ENCODE peak calls at places on chromosome 21, in four cellular contexts. Q is neural progenitor cell, Z is H1, P is IMR-90. J is an unnamed sample.

GRCh38 chr21:14952916-14953315 is 111.9 kb downstream of the NRIP1 start:
- DNase-seq in Z (no peak), P (no peak), Q (no peak), J (no peak)

GRCh38 chr21:27647401-27647800 is 680.5 kb upstream of the ADAMTS5 start:
- DNase-seq in Z (no peak), P (no peak), Q (no peak), J (no peak)

GRCh38 chr21:33149166-33149565 is 79.2 kb downstream of the OLIG1 start:
- DNase-seq in Z (no peak), P (no peak), Q (peak; percentile 26), J (no peak)

GRCh38 chr21:39612233-39613028 is at the start of gene B3GALT5:
- DNase-seq in Q (peak; percentile 95), P (no peak), Z (peak; percentile 80), J (no peak)

GRCh38 chr21:14613496-14613895 is 67.4 kb upstream of the SAMSN1 start:
- DNase-seq in Z (no peak), Q (no peak), P (no peak), J (no peak)

GRCh38 chr21:21396424-21396823 is 398.2 kb downstream of the NCAM2 start:
- DNase-seq in P (no peak), Q (no peak), Z (no peak), J (peak; percentile 13)

GRCh38 chr21:29078884-29079765 is 5.7 kb upstream of the CCT8 start:
- DNase-seq in Q (no peak), P (no peak), Z (no peak), J (peak; percentile 57)

GRCh38 chr21:27083144-27083543 is 116.3 kb upstream of the ADAMTS5 start:
- DNase-seq in Z (no peak), P (no peak), Q (no peak), J (no peak)

GRCh38 chr21:16454371-16454770 is 724.6 kb downstream of the USP25 start:
- DNase-seq in Z (no peak), Q (no peak), P (no peak), J (no peak)

GRCh38 chr21:39924577-39925308 is 57.5 kb downstream of the PCP4 start:
- DNase-seq in P (no peak), Z (peak; percentile 52), Q (no peak), J (no peak)

GRCh38 chr21:16468191-16468590 is 738.4 kb downstream of the USP25 start:
- DNase-seq in Z (no peak), P (peak; percentile 31), Q (no peak), J (no peak)

GRCh38 chr21:18951291-18952038 is 547.9 kb upstream of the TMPRSS15 start:
- DNase-seq in Q (peak; percentile 84), P (no peak), Z (peak; percentile 55), J (peak; percentile 9)

GRCh38 chr21:45363921-45364463 is 41.0 kb upstream of the COL18A1 start:
- DNase-seq in Q (no peak), P (peak; percentile 99), Z (no peak), J (no peak)

GRCh38 chr21:46418265-46418946 is 40.3 kb upstream of the DIP2A start:
- DNase-seq in Q (no peak), Z (no peak), P (no peak), J (no peak)

GRCh38 chr21:39114871-39115658 is 68.2 kb downstream of the PSMG1 start:
- DNase-seq in P (peak; percentile 74), Z (no peak), Q (no peak), J (no peak)

GRCh38 chr21:22120616-22121266 is 1122.5 kb downstream of the NCAM2 start:
- DNase-seq in P (no peak), Q (peak; percentile 54), Z (peak; percentile 48), J (no peak)

GRCh38 chr21:16082038-16082816 is 352.4 kb downstream of the USP25 start:
- DNase-seq in Q (peak; percentile 29), P (peak; percentile 22), Z (no peak), J (no peak)

GRCh38 chr21:40284481-40284880 is 417.2 kb downstream of the PCP4 start:
- DNase-seq in Q (no peak), P (no peak), Z (no peak), J (no peak)

GRCh38 chr21:29299906-29300546 is 1.3 kb downstream of the BACH1 start:
- DNase-seq in Q (peak; percentile 64), Z (no peak), P (peak; percentile 97), J (peak; percentile 41)

GRCh38 chr21:38380391-38381137 is 117.7 kb downstream of the ERG start:
- DNase-seq in P (peak; percentile 8), Z (no peak), Q (no peak), J (no peak)

GRCh38 chr21:15250384-15250783 is 185.6 kb upstream of the NRIP1 start:
- DNase-seq in Q (no peak), Z (no peak), P (peak; percentile 53), J (no peak)

GRCh38 chr21:26068776-26069175 is 101.8 kb downstream of the APP start:
- DNase-seq in Z (no peak), P (no peak), Q (no peak), J (no peak)

GRCh38 chr21:26072891-26073615 is 97.5 kb downstream of the APP start:
- DNase-seq in Z (no peak), P (peak; percentile 87), Q (no peak), J (no peak)

GRCh38 chr21:26070121-26070520 is 100.4 kb downstream of the APP start:
- DNase-seq in P (no peak), Z (no peak), Q (no peak), J (no peak)

GRCh38 chr21:26067836-26068401 is 102.7 kb downstream of the APP start:
- DNase-seq in P (no peak), Q (no peak), Z (no peak), J (no peak)

DNA sequence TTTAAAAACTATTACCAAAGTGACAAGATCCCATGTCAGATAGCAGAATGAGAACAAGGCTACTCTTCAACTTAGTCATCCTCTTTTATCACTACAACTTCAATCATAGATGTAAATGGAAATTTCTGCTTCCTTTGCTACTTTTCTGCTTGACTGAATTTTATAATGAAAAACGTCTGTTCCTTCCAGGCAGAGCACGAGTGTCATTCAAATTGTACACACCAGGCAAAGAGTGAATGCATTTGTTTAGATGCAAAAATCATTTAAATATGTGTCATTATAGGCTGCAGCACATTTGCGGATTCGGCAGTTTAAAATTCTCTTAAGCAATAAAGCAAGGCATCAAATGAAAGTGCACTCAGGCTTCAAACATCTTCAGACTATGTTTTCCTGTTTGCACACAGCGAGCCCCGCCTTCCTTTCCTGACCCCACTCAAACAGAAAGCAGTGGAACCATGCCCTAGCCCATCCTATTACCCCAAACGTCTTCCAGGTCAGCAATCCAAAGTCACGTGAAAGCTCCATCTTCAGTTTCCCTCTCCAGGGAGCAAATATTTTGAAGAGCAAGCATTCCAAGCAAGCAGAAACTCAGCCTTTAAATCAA is 99.6 kb downstream of the APP start:
- DNase-seq in Z (no peak), P (peak; percentile 45), Q (peak; percentile 13), J (peak; percentile 21)
- H2AFZ ChIP-seq in Z (no peak overlapping the region), P (no peak overlapping the region), Q (no peak overlapping the region), J (peak overlapping the region; percentile 51)

GRCh38 chr21:35063428-35064172 is 14.5 kb upstream of the RUNX1 start:
- DNase-seq in Q (no peak), Z (no peak), P (no peak), J (no peak)
- H2AFZ ChIP-seq in Q (no peak overlapping the region), Z (no peak overlapping the region), P (no peak overlapping the region), J (no peak overlapping the region)

GRCh38 chr21:42263591-42264131 is 44.7 kb downstream of the ABCG1 start:
- DNase-seq in Z (no peak), P (no peak), Q (peak; percentile 21), J (no peak)
- H2AFZ ChIP-seq in Z (no peak overlapping the region), P (no peak overlapping the region), Q (no peak overlapping the region), J (no peak overlapping the region)

DNA sequence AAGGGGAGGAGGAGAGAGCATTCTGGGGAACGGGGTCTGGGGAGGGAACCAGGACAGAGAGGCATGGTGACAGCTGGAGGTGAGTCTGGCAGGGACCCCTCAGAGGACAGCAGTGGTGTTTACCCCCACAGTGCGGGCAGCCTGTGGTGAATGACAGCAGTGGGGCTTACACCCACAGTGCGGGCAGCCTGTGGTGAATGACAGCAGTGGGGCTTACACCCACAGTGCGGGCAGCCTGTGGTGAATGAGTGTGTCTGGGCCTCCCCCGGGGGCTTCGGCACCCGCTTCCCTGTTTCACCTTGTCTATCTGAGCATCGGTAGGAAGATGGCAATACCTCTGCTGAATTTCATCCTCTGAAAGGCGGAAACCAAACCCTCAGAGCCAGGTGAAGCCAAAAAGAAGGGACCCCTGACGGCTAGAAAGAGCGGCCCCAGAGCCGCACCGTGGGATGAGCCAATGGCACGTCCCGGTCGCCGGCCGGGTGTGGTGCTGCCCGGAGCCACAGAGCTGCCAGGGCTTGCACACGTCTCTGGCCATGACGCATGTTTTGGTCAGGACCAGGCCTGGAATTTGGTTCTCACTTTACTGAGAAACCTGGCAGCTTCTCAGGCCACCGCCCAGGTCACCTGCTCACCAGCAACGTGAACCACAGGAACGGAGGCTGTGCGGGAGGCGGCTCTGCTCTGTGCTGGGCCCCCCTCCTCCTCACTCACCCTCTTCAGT is 54.1 kb downstream of the SIK1 start:
- DNase-seq in Z (no peak), Q (no peak), P (no peak), J (no peak)
- H2AFZ ChIP-seq in Z (no peak overlapping the region), Q (no peak overlapping the region), P (no peak overlapping the region), J (no peak overlapping the region)

DNA sequence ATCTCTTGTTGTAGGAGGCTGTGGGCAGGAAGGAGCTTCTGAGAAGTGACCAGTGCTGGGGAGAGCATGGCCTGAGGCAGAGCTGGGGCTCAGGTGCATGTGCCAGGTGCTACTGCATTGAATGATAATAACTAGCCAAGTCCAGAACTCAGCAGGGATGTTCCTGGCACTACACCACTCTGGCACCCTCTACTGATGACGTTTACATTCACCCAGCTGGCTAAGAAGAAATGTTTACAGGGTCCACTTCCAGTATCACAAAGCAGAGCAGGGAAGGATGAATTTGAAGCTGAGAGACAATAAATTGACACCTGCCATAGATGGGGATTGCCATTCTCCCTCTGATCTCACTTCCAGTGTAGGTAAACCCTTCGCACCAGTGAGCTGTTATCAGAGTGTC is 411.8 kb downstream of the SETD4 start:
- DNase-seq in Q (no peak), P (no peak), Z (no peak), J (no peak)
- H2AFZ ChIP-seq in Q (no peak overlapping the region), P (no peak overlapping the region), Z (no peak overlapping the region), J (no peak overlapping the region)

GRCh38 chr21:34706337-34706736 is 37.5 kb downstream of the CLIC6 start:
- DNase-seq in P (no peak), Z (no peak), Q (no peak), J (no peak)

GRCh38 chr21:34705032-34705431 is 36.2 kb downstream of the CLIC6 start:
- DNase-seq in Z (no peak), Q (no peak), P (no peak), J (no peak)

GRCh38 chr21:34703566-34703965 is 34.8 kb downstream of the CLIC6 start:
- DNase-seq in Q (no peak), P (no peak), Z (no peak), J (no peak)

GRCh38 chr21:34702341-34702807 is 33.6 kb downstream of the CLIC6 start:
- DNase-seq in Z (no peak), P (peak; percentile 98), Q (no peak), J (no peak)

DNA sequence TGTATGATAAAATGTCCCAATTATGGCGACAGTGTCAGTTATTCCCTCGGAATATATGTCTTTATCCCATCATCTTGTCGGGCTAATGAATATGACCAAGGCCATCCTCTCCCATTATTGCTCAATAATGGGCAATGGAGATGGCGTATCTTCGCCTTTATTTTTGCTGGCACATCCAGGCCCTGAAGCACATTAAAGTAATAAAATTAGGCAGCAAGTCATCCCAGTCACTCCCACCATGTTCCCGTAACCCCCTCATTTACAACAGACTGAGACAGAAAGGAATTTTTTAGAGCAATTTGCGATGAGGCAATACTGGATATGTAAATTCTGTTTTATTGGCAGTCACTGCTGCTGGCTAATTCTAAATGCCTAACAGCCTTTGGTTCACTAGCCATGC is 35.3 kb downstream of the CLIC6 start:
- DNase-seq in P (peak; percentile 40), Q (no peak), Z (no peak), J (no peak)
- H2AFZ ChIP-seq in P (no peak overlapping the region), Q (no peak overlapping the region), Z (no peak overlapping the region), J (no peak overlapping the region)

J was measured in DND-41.